ENCODE peak calls at places on chromosomes 13 and 19, in four cellular contexts. One of them, this sample, is unnamed.

GRCh38 chr19:20423381-20424207 is 142.0 kb downstream of the ZNF737 start:
- DNase-seq in neural progenitor cell: peak; percentile 37
- DNase-seq in GM12878: no peak
- DNase-seq in endodermal cell: peak; percentile 67
- DNase-seq in this sample: peak; percentile 39

GRCh38 chr19:16397791-16398529 is 73.3 kb downstream of the KLF2 start:
- DNase-seq in GM12878: no peak
- DNase-seq in endodermal cell: no peak
- DNase-seq in neural progenitor cell: no peak
- DNase-seq in this sample: no peak

GRCh38 chr19:56383826-56384605 is 9.3 kb downstream of the ZNF582 start:
- DNase-seq in GM12878: no peak
- DNase-seq in endodermal cell: no peak
- DNase-seq in neural progenitor cell: no peak
- DNase-seq in this sample: no peak

GRCh38 chr19:51746731-51747130 is 4.9 kb downstream of the FPR1 start:
- DNase-seq in GM12878: no peak
- DNase-seq in neural progenitor cell: no peak
- DNase-seq in endodermal cell: no peak
- DNase-seq in this sample: no peak

GRCh38 chr13:73074101-73074500 is 15.3 kb downstream of the KLF5 start:
- DNase-seq in endodermal cell: no peak
- DNase-seq in neural progenitor cell: no peak
- DNase-seq in GM12878: no peak
- DNase-seq in this sample: no peak

GRCh38 chr13:113856716-113857065 is 7.2 kb downstream of the GAS6 start:
- DNase-seq in neural progenitor cell: no peak
- DNase-seq in endodermal cell: peak; percentile 39
- DNase-seq in GM12878: no peak
- DNase-seq in this sample: no peak

GRCh38 chr13:22569830-22570229 is 610.9 kb upstream of the SGCG start:
- DNase-seq in GM12878: no peak
- DNase-seq in neural progenitor cell: no peak
- DNase-seq in endodermal cell: no peak
- DNase-seq in this sample: no peak

GRCh38 chr13:74114202-74114601 is 20.0 kb downstream of the KLF12 start:
- DNase-seq in neural progenitor cell: no peak
- DNase-seq in endodermal cell: no peak
- DNase-seq in GM12878: no peak
- DNase-seq in this sample: no peak

GRCh38 chr19:34044011-34044410 is 128.3 kb upstream of the LSM14A start:
- DNase-seq in neural progenitor cell: no peak
- DNase-seq in GM12878: no peak
- DNase-seq in endodermal cell: no peak
- DNase-seq in this sample: no peak

GRCh38 chr13:101209206-101209893 is 207.0 kb downstream of the NALCN start:
- DNase-seq in GM12878: no peak
- DNase-seq in endodermal cell: no peak
- DNase-seq in neural progenitor cell: no peak
- DNase-seq in this sample: no peak
- H3K27me3 ChIP-seq in GM12878: no peaks in the 10 kb centered on the region
- H3K27me3 ChIP-seq in endodermal cell: no peaks in the 10 kb centered on the region
- H3K27me3 ChIP-seq in neural progenitor cell: no peaks in the 10 kb centered on the region
- H3K27me3 ChIP-seq in this sample: no peaks in the 10 kb centered on the region

GRCh38 chr19:31015778-31016177 is 333.5 kb downstream of the TSHZ3 start:
- DNase-seq in endodermal cell: no peak
- DNase-seq in GM12878: no peak
- DNase-seq in neural progenitor cell: no peak
- DNase-seq in this sample: no peak

GRCh38 chr19:31013391-31013975 is 335.8 kb downstream of the TSHZ3 start:
- DNase-seq in neural progenitor cell: no peak
- DNase-seq in endodermal cell: no peak
- DNase-seq in GM12878: no peak
- DNase-seq in this sample: no peak

GRCh38 chr19:31018951-31019350 is 330.3 kb downstream of the TSHZ3 start:
- DNase-seq in endodermal cell: no peak
- DNase-seq in neural progenitor cell: no peak
- DNase-seq in GM12878: no peak
- DNase-seq in this sample: no peak

GRCh38 chr19:31014668-31015067 is 334.6 kb downstream of the TSHZ3 start:
- DNase-seq in endodermal cell: no peak
- DNase-seq in neural progenitor cell: no peak
- DNase-seq in GM12878: no peak
- DNase-seq in this sample: no peak
- H3K4me3 ChIP-seq in endodermal cell: no peak overlapping the region
- H3K4me3 ChIP-seq in neural progenitor cell: no peak overlapping the region
- H3K4me3 ChIP-seq in GM12878: no peak overlapping the region
- H3K4me3 ChIP-seq in this sample: no peak overlapping the region

DNA sequence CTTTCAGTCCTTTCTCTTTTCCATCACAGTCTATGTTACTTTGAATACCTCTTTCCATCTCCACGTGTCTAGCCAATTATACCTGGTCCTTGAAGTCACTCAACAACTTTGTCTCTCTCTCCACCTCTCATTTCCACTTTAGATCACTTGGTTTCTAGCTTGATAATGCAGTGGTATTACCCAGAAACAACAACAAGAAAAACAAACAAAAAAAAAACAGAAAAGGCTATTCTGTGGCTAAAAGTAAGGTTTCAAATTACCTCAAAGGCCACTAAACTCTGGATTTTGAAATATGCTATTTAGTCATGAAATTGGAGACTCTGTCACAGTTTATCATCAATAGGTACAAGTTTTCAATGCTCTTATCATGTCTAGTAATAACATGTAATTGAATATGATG is 184.8 kb downstream of the PCDH9 start:
- DNase-seq in neural progenitor cell: no peak
- DNase-seq in GM12878: no peak
- DNase-seq in endodermal cell: no peak
- DNase-seq in this sample: no peak
- H3K27me3 ChIP-seq in neural progenitor cell: no peaks in the 10 kb centered on the region
- H3K27me3 ChIP-seq in GM12878: no peaks in the 10 kb centered on the region
- H3K27me3 ChIP-seq in endodermal cell: no peaks in the 10 kb centered on the region
- H3K27me3 ChIP-seq in this sample: no peaks in the 10 kb centered on the region

GRCh38 chr13:43268632-43269031 is 245.2 kb downstream of the DNAJC15 start:
- DNase-seq in neural progenitor cell: peak; percentile 6
- DNase-seq in GM12878: no peak
- DNase-seq in endodermal cell: no peak
- DNase-seq in this sample: no peak
- H3K4me3 ChIP-seq in neural progenitor cell: no peak overlapping the region
- H3K4me3 ChIP-seq in GM12878: no peak overlapping the region
- H3K4me3 ChIP-seq in endodermal cell: peak overlapping the region; percentile 16
- H3K4me3 ChIP-seq in this sample: no peak overlapping the region

GRCh38 chr13:109704771-109705628 is 81.4 kb downstream of the IRS2 start:
- DNase-seq in neural progenitor cell: no peak
- DNase-seq in GM12878: no peak
- DNase-seq in endodermal cell: no peak
- DNase-seq in this sample: no peak
- H3K27me3 ChIP-seq in neural progenitor cell: no peaks in the 10 kb centered on the region
- H3K27me3 ChIP-seq in GM12878: no peaks in the 10 kb centered on the region
- H3K27me3 ChIP-seq in endodermal cell: no peaks in the 10 kb centered on the region
- H3K27me3 ChIP-seq in this sample: no peaks in the 10 kb centered on the region

GRCh38 chr19:3162418-3163229 is 15.9 kb upstream of the S1PR4 start:
- DNase-seq in GM12878: no peak
- DNase-seq in endodermal cell: no peak
- DNase-seq in neural progenitor cell: no peak
- DNase-seq in this sample: no peak

GRCh38 chr19:3161453-3161852 is 17.1 kb upstream of the S1PR4 start:
- DNase-seq in GM12878: no peak
- DNase-seq in neural progenitor cell: no peak
- DNase-seq in endodermal cell: no peak
- DNase-seq in this sample: no peak

GRCh38 chr19:3160219-3160618 is 18.4 kb upstream of the S1PR4 start:
- DNase-seq in neural progenitor cell: no peak
- DNase-seq in GM12878: no peak
- DNase-seq in endodermal cell: no peak
- DNase-seq in this sample: no peak

GRCh38 chr19:3163943-3164342 is 14.6 kb upstream of the S1PR4 start:
- DNase-seq in endodermal cell: no peak
- DNase-seq in neural progenitor cell: no peak
- DNase-seq in GM12878: no peak
- DNase-seq in this sample: no peak

DNA sequence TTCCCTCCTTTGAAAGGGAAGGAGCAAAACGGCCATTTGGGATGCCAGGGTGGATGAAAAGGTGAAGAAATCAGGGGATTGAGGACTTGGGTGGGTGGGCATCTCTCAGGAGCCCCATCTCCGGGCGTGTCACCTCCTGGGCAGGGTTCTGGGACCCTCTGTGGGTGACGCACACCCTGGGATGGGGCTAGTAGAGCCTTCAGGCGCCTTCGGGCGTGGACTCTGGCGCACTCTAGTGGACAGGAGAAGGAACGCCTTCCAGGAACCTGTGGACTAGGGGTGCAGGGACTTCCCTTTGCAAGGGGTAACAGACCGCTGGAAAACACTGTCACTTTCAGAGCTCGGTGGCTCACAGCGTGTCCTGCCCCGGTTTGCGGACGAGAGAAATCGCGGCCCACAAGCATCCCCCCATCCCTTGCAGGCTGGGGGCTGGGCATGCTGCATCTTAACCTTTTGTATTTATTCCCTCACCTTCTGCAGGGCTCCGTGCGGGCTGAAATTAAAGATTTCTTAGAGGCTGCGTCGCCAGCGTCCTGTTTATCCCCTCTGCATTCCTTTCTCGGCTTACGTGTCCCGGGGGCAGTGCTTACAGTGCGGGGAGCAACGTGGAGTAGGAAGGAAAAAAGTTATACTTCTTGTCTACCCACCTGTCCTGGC is 15.2 kb upstream of the S1PR4 start:
- DNase-seq in GM12878: no peak
- DNase-seq in endodermal cell: peak; percentile 91
- DNase-seq in neural progenitor cell: peak; percentile 89
- DNase-seq in this sample: no peak
- H3K4me3 ChIP-seq in GM12878: no peak overlapping the region
- H3K4me3 ChIP-seq in endodermal cell: no peak overlapping the region
- H3K4me3 ChIP-seq in neural progenitor cell: peak overlapping the region; percentile 39
- H3K4me3 ChIP-seq in this sample: no peak overlapping the region

GRCh38 chr19:44527554-44527953 is 1.9 kb downstream of the CEACAM20 start:
- DNase-seq in GM12878: no peak
- DNase-seq in neural progenitor cell: no peak
- DNase-seq in endodermal cell: no peak
- DNase-seq in this sample: no peak

GRCh38 chr19:44525721-44526430 is 3.6 kb downstream of the CEACAM20 start:
- DNase-seq in neural progenitor cell: no peak
- DNase-seq in GM12878: no peak
- DNase-seq in endodermal cell: no peak
- DNase-seq in this sample: no peak

GRCh38 chr19:44529541-44529940 is at the start of gene CEACAM20:
- DNase-seq in neural progenitor cell: no peak
- DNase-seq in GM12878: no peak
- DNase-seq in endodermal cell: no peak
- DNase-seq in this sample: no peak

GRCh38 chr19:44532819-44533218 is 3.3 kb upstream of the CEACAM20 start:
- DNase-seq in GM12878: no peak
- DNase-seq in neural progenitor cell: no peak
- DNase-seq in endodermal cell: no peak
- DNase-seq in this sample: no peak

DNA sequence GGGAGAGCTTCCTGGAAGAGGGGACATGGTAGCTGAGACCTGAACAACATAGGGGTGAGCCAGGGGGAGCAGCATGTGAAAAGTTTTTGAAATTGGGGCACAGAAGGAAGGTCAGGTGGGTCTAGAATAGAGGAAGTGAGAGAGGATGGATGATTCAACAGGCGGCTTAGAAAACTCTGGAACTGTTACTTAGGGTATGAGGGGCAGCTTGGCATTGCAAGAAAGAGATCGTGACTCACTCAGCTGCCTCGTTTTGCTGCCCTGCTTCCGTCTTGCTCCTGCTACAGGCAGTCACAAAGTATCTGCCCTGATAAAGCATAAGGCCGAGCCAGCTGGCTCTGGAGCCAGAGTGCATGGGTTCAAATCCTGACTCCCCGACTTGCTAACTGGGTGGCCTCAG is 1.3 kb upstream of the CEACAM20 start:
- DNase-seq in neural progenitor cell: no peak
- DNase-seq in GM12878: no peak
- DNase-seq in endodermal cell: no peak
- DNase-seq in this sample: no peak
- H3K27me3 ChIP-seq in neural progenitor cell: no peaks in the 10 kb centered on the region
- H3K27me3 ChIP-seq in GM12878: no peaks in the 10 kb centered on the region
- H3K27me3 ChIP-seq in endodermal cell: no peaks in the 10 kb centered on the region
- H3K27me3 ChIP-seq in this sample: no peaks in the 10 kb centered on the region

GRCh38 chr13:110108348-110109139 is 198.4 kb downstream of the COL4A1 start:
- DNase-seq in GM12878: no peak
- DNase-seq in endodermal cell: peak; percentile 93
- DNase-seq in neural progenitor cell: peak; percentile 75
- DNase-seq in this sample: no peak

GRCh38 chr13:110107568-110108347 is 199.2 kb downstream of the COL4A1 start:
- DNase-seq in GM12878: no peak
- DNase-seq in neural progenitor cell: peak; percentile 61
- DNase-seq in endodermal cell: peak; percentile 85
- DNase-seq in this sample: no peak

GRCh38 chr13:110110783-110111182 is 196.2 kb downstream of the COL4A1 start:
- DNase-seq in neural progenitor cell: no peak
- DNase-seq in endodermal cell: no peak
- DNase-seq in GM12878: no peak
- DNase-seq in this sample: no peak

GRCh38 chr13:110109140-110109783 is 197.7 kb downstream of the COL4A1 start:
- DNase-seq in neural progenitor cell: no peak
- DNase-seq in GM12878: no peak
- DNase-seq in endodermal cell: no peak
- DNase-seq in this sample: no peak

GRCh38 chr13:110109910-110110309 is 197.0 kb downstream of the COL4A1 start:
- DNase-seq in endodermal cell: peak; percentile 79
- DNase-seq in GM12878: no peak
- DNase-seq in neural progenitor cell: peak; percentile 52
- DNase-seq in this sample: no peak
- H3K4me3 ChIP-seq in endodermal cell: no peak overlapping the region
- H3K4me3 ChIP-seq in GM12878: no peak overlapping the region
- H3K4me3 ChIP-seq in neural progenitor cell: no peak overlapping the region
- H3K4me3 ChIP-seq in this sample: no peak overlapping the region